ENCODE peak calls at places on chromosomes 6 and 20, in seven cellular contexts. P, A, V, J, U, H and Z are unnamed samples.

GRCh38 chr6:15644904-15645303 is 17.9 kb downstream of the DTNBP1 start:
- DNase-seq in P (no peak), A (no peak), V (no peak), J (no peak), U (no peak), H (no peak), Z (no peak)

GRCh38 chr6:140346461-140346860 is 972.0 kb upstream of the CITED2 start:
- DNase-seq in P (peak; percentile 47), A (no peak), V (no peak), J (no peak), U (peak; percentile 43), H (no peak), Z (peak; percentile 84)

GRCh38 chr6:110341671-110342304 is 16.4 kb downstream of the METTL24 start:
- DNase-seq in P (no peak), A (no peak), V (peak; percentile 66), J (peak; percentile 53), U (no peak), H (no peak), Z (no peak)

GRCh38 chr6:340991-341827 is 48.9 kb downstream of the DUSP22 start:
- DNase-seq in P (no peak), A (no peak), V (no peak), J (no peak), U (no peak), H (peak; percentile 52), Z (no peak)

GRCh38 chr6:135159531-135159930 is 21.6 kb upstream of the MYB start:
- DNase-seq in P (no peak), A (no peak), V (no peak), J (no peak), U (no peak), H (no peak), Z (peak; percentile 8)

GRCh38 chr6:98486052-98486451 is 348.3 kb upstream of the POU3F2 start:
- DNase-seq in P (no peak), A (no peak), V (peak; percentile 3), J (no peak), U (no peak), H (no peak), Z (no peak)

GRCh38 chr6:167668754-167669552 is 157.8 kb upstream of the AFDN start:
- DNase-seq in P (no peak), A (no peak), V (no peak), J (no peak), U (no peak), H (no peak), Z (no peak)

GRCh38 chr6:35258858-35259193 is 709 bp upstream of the ZNF76 start:
- DNase-seq in P (peak; percentile 72), A (no peak), V (peak; percentile 73), J (peak; percentile 52), U (no peak), H (no peak), Z (no peak)

GRCh38 chr20:13009682-13010406 is 1.1 kb downstream of the SPTLC3 start:
- DNase-seq in P (peak; percentile 96), A (peak; percentile 38), V (no peak), J (no peak), U (peak; percentile 78), H (no peak), Z (peak; percentile 86)

GRCh38 chr6:111829581-111829980 is 43.7 kb downstream of the FYN start:
- DNase-seq in P (no peak), A (no peak), V (no peak), J (no peak), U (no peak), H (no peak), Z (no peak)

GRCh38 chr20:54744097-54744496 is 268.7 kb downstream of the DOK5 start:
- DNase-seq in P (no peak), A (no peak), V (no peak), J (no peak), U (no peak), H (no peak), Z (no peak)
- TF ChIP-seq CTCF in P (no peak), A (no peak), V (no peak), J (no peak), U (no peak), H (no peak), Z (no peak)

GRCh38 chr6:78513856-78514255 is 353.5 kb upstream of the IRAK1BP1 start:
- DNase-seq in P (no peak), A (no peak), V (peak; percentile 29), J (no peak), U (no peak), H (no peak), Z (no peak)
- TF ChIP-seq CTCF in P (no peak), A (no peak), V (peak; percentile 16), J (no peak), U (no peak), H (no peak), Z (no peak)

GRCh38 chr6:159100789-159101182 is 56.0 kb upstream of the TAGAP start:
- DNase-seq in P (no peak), A (no peak), V (no peak), J (no peak), U (no peak), H (no peak), Z (no peak)
- TF ChIP-seq CTCF in P (no peak), A (no peak), V (no peak), J (no peak), U (no peak), H (no peak), Z (no peak)

GRCh38 chr6:161101517-161101916 is 109.9 kb downstream of the MAP3K4 start:
- DNase-seq in P (peak; percentile 11), A (no peak), V (peak; percentile 43), J (peak; percentile 41), U (no peak), H (no peak), Z (no peak)
- TF ChIP-seq CTCF in P (peak; percentile 50), A (no peak), V (peak; percentile 51), J (no peak), U (peak; percentile 13), H (no peak), Z (peak; percentile 9)

DNA sequence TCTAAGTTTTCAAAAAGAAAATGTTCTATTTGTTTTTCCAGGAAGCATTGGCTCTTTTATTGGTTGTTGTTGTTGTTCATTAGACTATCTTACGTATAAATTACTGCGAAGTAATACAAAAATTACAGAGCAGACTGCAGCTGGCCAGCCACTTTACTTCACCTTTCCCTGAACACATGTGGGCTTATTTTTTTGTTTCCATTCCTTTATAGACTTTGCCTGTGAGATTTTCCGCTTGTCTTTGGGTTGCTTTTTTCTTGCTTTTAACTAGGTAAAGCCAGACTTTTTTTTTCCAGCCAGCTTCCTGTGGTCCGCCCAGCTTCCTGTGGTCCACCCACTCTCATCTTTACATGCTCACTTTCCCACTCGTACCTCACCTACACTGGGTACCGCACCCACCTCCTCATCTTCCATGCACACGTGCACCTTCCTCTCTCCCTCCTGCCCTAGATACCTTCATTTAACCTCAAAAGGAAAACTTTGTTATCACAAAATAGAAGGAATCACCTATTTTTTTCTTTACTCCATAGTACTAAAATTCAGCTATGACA is 79.0 kb downstream of the IPCEF1 start:
- DNase-seq in P (no peak), A (no peak), V (no peak), J (no peak), U (no peak), H (no peak), Z (no peak)
- TF ChIP-seq CTCF in P (no peak), A (peak; percentile 11), V (peak; percentile 2), J (no peak), U (no peak), H (no peak), Z (no peak)

GRCh38 chr6:146381486-146381885 is 162.1 kb upstream of the RAB32 start:
- DNase-seq in P (no peak), A (no peak), V (no peak), J (no peak), U (no peak), H (no peak), Z (peak; percentile 7)
- TF ChIP-seq CTCF in P (peak; percentile 20), A (peak; percentile 35), V (peak; percentile 52), J (peak; percentile 40), U (peak; percentile 39), H (no peak), Z (peak; percentile 11)

DNA sequence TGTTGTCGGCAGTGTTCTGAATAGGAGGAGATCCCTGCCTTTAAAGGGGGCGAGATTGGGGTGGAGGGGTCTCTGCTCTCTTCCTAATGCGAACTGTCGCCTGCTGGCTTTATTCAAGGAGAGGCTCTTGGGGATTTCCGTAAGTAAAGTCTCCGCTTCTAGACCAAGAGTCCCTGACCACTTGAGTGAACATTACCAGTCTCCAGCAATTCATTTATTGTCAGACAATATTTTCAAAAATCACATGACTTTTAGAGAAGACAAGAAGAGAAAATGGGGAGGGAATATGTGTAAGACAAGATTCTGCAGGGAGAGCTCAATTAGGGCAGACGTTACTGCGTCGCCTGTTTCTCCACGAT is 21.2 kb downstream of the POM121L2 start:
- DNase-seq in P (no peak), A (no peak), V (no peak), J (no peak), U (no peak), H (no peak), Z (no peak)
- TF ChIP-seq CTCF in P (no peak), A (no peak), V (no peak), J (no peak), U (no peak), H (no peak), Z (no peak)

DNA sequence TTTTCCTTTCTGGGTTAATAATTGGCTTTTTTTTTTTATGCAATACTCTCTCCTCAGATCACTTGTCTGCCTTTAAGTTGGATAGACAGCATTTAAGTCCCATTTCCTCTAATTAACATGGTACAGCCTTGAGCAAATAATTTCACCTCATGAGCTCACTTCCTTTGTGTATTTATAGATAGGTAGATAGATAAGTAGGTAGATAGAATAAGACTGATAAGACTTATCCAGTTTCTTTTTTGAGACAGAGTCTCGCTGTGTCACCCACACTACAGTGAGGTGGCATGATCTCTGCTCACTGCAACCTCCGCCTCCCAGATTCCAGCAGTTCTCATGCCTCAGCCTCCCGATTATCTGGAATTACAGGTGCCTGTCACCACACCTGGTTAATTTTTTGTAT is 70.2 kb downstream of the NRSN1 start:
- DNase-seq in P (no peak), A (no peak), V (no peak), J (no peak), U (no peak), H (no peak), Z (no peak)
- TF ChIP-seq CTCF in P (no peak), A (no peak), V (no peak), J (no peak), U (no peak), H (no peak), Z (no peak)

GRCh38 chr20:59428006-59428405 is 127.6 kb downstream of the EDN3 start:
- DNase-seq in P (no peak), A (no peak), V (no peak), J (no peak), U (no peak), H (no peak), Z (no peak)
- TF ChIP-seq CTCF in P (no peak), A (no peak), V (no peak), J (no peak), U (no peak), H (no peak), Z (no peak)

DNA sequence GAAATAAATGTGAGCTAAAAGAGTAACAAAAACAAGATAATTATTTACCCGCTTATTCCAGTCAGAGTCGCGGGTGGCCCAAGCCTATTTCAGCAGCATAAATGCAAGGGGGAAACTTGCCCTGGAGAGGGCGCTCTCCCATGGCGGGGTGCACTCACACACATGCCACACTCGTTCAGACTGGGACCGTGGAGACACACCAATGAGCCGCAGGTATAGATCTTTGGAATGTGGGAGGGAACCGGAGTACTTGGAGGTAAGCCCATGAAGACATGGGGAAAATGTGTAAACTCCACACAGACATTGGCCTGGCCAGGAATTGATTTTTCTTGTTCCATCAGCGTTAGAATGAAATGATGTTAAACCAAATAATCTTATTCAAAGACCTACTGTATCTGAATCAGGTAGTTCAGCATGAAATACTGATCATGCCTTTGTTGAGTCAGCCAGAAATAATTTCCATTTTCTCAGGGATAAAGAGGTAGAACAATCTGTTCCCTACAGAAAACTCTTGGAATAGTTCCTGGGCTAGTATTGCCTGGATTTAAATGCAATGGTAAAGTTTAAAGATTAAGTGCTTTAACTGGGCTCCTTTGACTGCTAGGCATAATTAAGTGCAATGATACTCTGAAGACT is 191.5 kb downstream of the MCHR2 start:
- DNase-seq in P (peak; percentile 1), A (no peak), V (no peak), J (peak; percentile 41), U (no peak), H (no peak), Z (no peak)
- TF ChIP-seq CTCF in P (no peak), A (peak; percentile 20), V (peak; percentile 23), J (peak; percentile 49), U (no peak), H (no peak), Z (no peak)